ENCODE peak calls at places on chromosomes 1 and 21, in five cellular contexts. W is SK-N-SH, H is K562, D is GM23248, I is GM23338. N is an unnamed sample.

GRCh38 chr1:9273177-9273576 is 19.5 kb upstream of the SPSB1 start:
- DNase-seq in W (no peak), H (no peak), D (no peak), I (no peak), N (no peak)

GRCh38 chr1:86487131-86487804 is 18.5 kb downstream of the CLCA1 start:
- DNase-seq in W (no peak), H (no peak), D (peak; percentile 97), I (no peak), N (no peak)

GRCh38 chr1:155938220-155938627 is 3.2 kb upstream of the RXFP4 start:
- DNase-seq in W (peak; percentile 71), H (peak; percentile 75), D (peak; percentile 72), I (peak; percentile 86), N (no peak)

GRCh38 chr1:229368347-229368746 is 25.5 kb upstream of the CCSAP start:
- DNase-seq in W (no peak), H (no peak), D (no peak), I (no peak), N (no peak)

GRCh38 chr1:216960716-216961115 is 237.5 kb upstream of the ESRRG start:
- DNase-seq in W (no peak), H (no peak), D (no peak), I (no peak), N (no peak)

GRCh38 chr1:86507935-86508582 is 38.8 kb upstream of the CLCA4 start:
- DNase-seq in W (no peak), H (no peak), D (peak; percentile 69), I (peak; percentile 63), N (no peak)

GRCh38 chr1:11869104-11869503 is 10.4 kb upstream of the NPPB start:
- DNase-seq in W (no peak), H (no peak), D (no peak), I (no peak), N (no peak)

GRCh38 chr1:171794085-171794484 is 12.6 kb downstream of the METTL13 start:
- DNase-seq in W (no peak), H (no peak), D (peak; percentile 88), I (no peak), N (no peak)

GRCh38 chr1:176575991-176576390 is 113.0 kb downstream of the PAPPA2 start:
- DNase-seq in W (no peak), H (no peak), D (peak; percentile 40), I (no peak), N (no peak)

GRCh38 chr1:6603851-6604558 is 1.3 kb upstream of the KLHL21 start:
- DNase-seq in W (no peak), H (peak; percentile 72), D (peak; percentile 89), I (peak; percentile 93), N (peak; percentile 47)

GRCh38 chr1:184485731-184486723 is 99.2 kb downstream of the C1orf21 start:
- DNase-seq in W (no peak), H (no peak), D (peak; percentile 39), I (no peak), N (peak; percentile 38)

GRCh38 chr1:21003281-21003680 is 173.4 kb downstream of the EIF4G3 start:
- DNase-seq in W (no peak), H (no peak), D (no peak), I (no peak), N (no peak)

GRCh38 chr1:183273300-183273699 is 87.2 kb downstream of the LAMC2 start:
- DNase-seq in W (no peak), H (no peak), D (peak; percentile 53), I (no peak), N (peak; percentile 30)

GRCh38 chr1:67472056-67472455 is 41.9 kb upstream of the SERBP1 start:
- DNase-seq in W (no peak), H (no peak), D (no peak), I (no peak), N (no peak)

GRCh38 chr1:110337704-110338199 is 1.4 kb upstream of the RBM15 start:
- DNase-seq in W (peak; percentile 34), H (peak; percentile 56), D (peak; percentile 49), I (peak; percentile 67), N (peak; percentile 22)

GRCh38 chr1:93758842-93759515 is 77.3 kb upstream of the BCAR3 start:
- DNase-seq in W (peak; percentile 55), H (no peak), D (peak; percentile 23), I (no peak), N (peak; percentile 97)

GRCh38 chr1:23624440-23624839 is 65.1 kb upstream of the ID3 start:
- DNase-seq in W (no peak), H (no peak), D (no peak), I (no peak), N (no peak)

DNA sequence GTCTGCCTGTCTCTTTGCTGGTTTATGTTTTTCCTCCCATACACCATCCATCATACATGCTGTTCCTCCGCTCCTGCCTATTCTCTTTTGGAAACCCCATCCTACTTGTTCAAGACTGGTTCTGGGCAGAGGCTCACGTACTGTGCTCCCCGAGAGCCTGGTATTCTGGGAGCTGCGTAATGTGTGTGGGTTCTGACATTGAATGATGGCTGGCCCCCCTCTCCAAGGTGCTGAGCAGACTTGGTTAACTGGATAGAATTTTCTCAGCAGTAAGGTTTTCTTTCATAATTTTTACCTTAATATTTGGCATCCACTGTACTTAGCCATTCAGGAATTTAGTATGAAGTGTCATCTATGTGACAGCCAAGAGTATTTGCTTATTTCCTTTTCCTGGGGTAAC is 26.6 kb downstream of the COQ8A start:
- DNase-seq in W (no peak), H (no peak), D (no peak), I (no peak), N (no peak)
- H3K27ac ChIP-seq in W (no peak overlapping the region), H (no peak overlapping the region), D (no peak overlapping the region), I (no peak overlapping the region), N (no peak overlapping the region)

GRCh38 chr1:19080715-19081114 is 124.2 kb upstream of the IFFO2 start:
- DNase-seq in W (no peak), H (no peak), D (peak; percentile 35), I (no peak), N (no peak)
- H3K4me3 ChIP-seq in W (no peak overlapping the region), H (no peak overlapping the region), D (no peak overlapping the region), I (no peak overlapping the region), N (no peak overlapping the region)

GRCh38 chr1:237792149-237792548 is 98.6 kb downstream of the ZP4 start:
- DNase-seq in W (no peak), H (no peak), D (no peak), I (no peak), N (no peak)

GRCh38 chr1:237789619-237790018 is 101.1 kb downstream of the ZP4 start:
- DNase-seq in W (no peak), H (no peak), D (no peak), I (no peak), N (no peak)

GRCh38 chr1:237788069-237788468 is 102.7 kb downstream of the ZP4 start:
- DNase-seq in W (no peak), H (no peak), D (no peak), I (no peak), N (no peak)

GRCh38 chr1:237786066-237786719 is 104.5 kb downstream of the ZP4 start:
- DNase-seq in W (no peak), H (no peak), D (no peak), I (no peak), N (no peak)
- H2AFZ ChIP-seq in W (no peak overlapping the region), H (no peak overlapping the region), D (no peak overlapping the region), I (no peak overlapping the region), N (no peak overlapping the region)

GRCh38 chr1:209819059-209819458 is 8.7 kb upstream of the UTP25 start:
- DNase-seq in W (no peak), H (no peak), D (no peak), I (no peak), N (no peak)
- H3K27ac ChIP-seq in W (no peak overlapping the region), H (no peak overlapping the region), D (no peak overlapping the region), I (no peak overlapping the region), N (no peak overlapping the region)

GRCh38 chr21:16422702-16423101 is 692.9 kb downstream of the USP25 start:
- DNase-seq in W (no peak), H (no peak), D (no peak), I (no peak), N (no peak)
- H3K4me3 ChIP-seq in W (no peak overlapping the region), H (no peak overlapping the region), D (no peak overlapping the region), I (no peak overlapping the region), N (no peak overlapping the region)

GRCh38 chr1:32351859-32352745 is 10.2 kb downstream of the FAM229A start:
- DNase-seq in W (peak; percentile 70), H (peak; percentile 64), D (peak; percentile 73), I (peak; percentile 41), N (no peak)
- H2AFZ ChIP-seq in W (peak overlapping the region; percentile 89), H (peak overlapping the region; percentile 77), D (peak overlapping the region; percentile 82), I (peak overlapping the region; percentile 86), N (peak overlapping the region; percentile 96)

GRCh38 chr21:36877741-36878140 is 88.7 kb downstream of the HLCS start:
- DNase-seq in W (no peak), H (no peak), D (peak; percentile 7), I (no peak), N (no peak)

GRCh38 chr21:36882776-36883175 is 83.7 kb downstream of the HLCS start:
- DNase-seq in W (no peak), H (no peak), D (no peak), I (no peak), N (no peak)

GRCh38 chr21:36879827-36880226 is 86.6 kb downstream of the HLCS start:
- DNase-seq in W (no peak), H (no peak), D (no peak), I (no peak), N (no peak)

GRCh38 chr21:36883532-36884486 is 82.7 kb downstream of the HLCS start:
- DNase-seq in W (no peak), H (no peak), D (no peak), I (no peak), N (no peak)

GRCh38 chr21:36881223-36881622 is 85.2 kb downstream of the HLCS start:
- DNase-seq in W (no peak), H (no peak), D (no peak), I (no peak), N (no peak)
- H3K27ac ChIP-seq in W (no peak overlapping the region), H (no peak overlapping the region), D (no peak overlapping the region), I (no peak overlapping the region), N (no peak overlapping the region)

GRCh38 chr1:3612123-3612522 is 815 bp upstream of the MEGF6 start:
- DNase-seq in W (no peak), H (no peak), D (no peak), I (no peak), N (no peak)
- H3K4me3 ChIP-seq in W (no peak overlapping the region), H (no peak overlapping the region), D (no peak overlapping the region), I (peak overlapping the region; percentile 60), N (peak overlapping the region; percentile 43)

GRCh38 chr1:169648187-169648586 is 18.3 kb upstream of the SELP start:
- DNase-seq in W (no peak), H (no peak), D (no peak), I (no peak), N (no peak)
- H2AFZ ChIP-seq in W (no peak overlapping the region), H (no peak overlapping the region), D (no peak overlapping the region), I (no peak overlapping the region), N (no peak overlapping the region)

GRCh38 chr1:207010726-207011125 is 21.8 kb downstream of the C1orf116 start:
- DNase-seq in W (no peak), H (no peak), D (no peak), I (no peak), N (no peak)
- H3K27ac ChIP-seq in W (no peak overlapping the region), H (no peak overlapping the region), D (no peak overlapping the region), I (no peak overlapping the region), N (no peak overlapping the region)

N was measured in PC-9.